ENCODE peak calls at places on chromosomes 3 and 15, in seven cellular contexts. One of them, this sample, is unnamed.

GRCh38 chr3:183774631-183775030 is 50.7 kb downstream of the MAP6D1 start:
- DNase-seq in Peyer's patch: no peak
- DNase-seq in spleen: no peak
- DNase-seq in HCT116: no peak
- DNase-seq in lower leg skin: no peak
- DNase-seq in A549: no peak
- DNase-seq in esophagus squamous epithelium: no peak
- DNase-seq in this sample: no peak

GRCh38 chr3:150887031-150887430 is 18.2 kb downstream of the MINDY4B start:
- DNase-seq in Peyer's patch: no peak
- DNase-seq in A549: no peak
- DNase-seq in esophagus squamous epithelium: no peak
- DNase-seq in HCT116: no peak
- DNase-seq in spleen: no peak
- DNase-seq in lower leg skin: no peak
- DNase-seq in this sample: no peak

GRCh38 chr3:127015282-127016042 is 32.5 kb downstream of the PLXNA1 start:
- DNase-seq in Peyer's patch: no peak
- DNase-seq in HCT116: no peak
- DNase-seq in spleen: no peak
- DNase-seq in esophagus squamous epithelium: no peak
- DNase-seq in A549: no peak
- DNase-seq in lower leg skin: no peak
- DNase-seq in this sample: no peak

GRCh38 chr15:40084657-40085056 is 24.0 kb downstream of the BMF start:
- DNase-seq in Peyer's patch: no peak
- DNase-seq in spleen: peak; percentile 40
- DNase-seq in A549: no peak
- DNase-seq in lower leg skin: no peak
- DNase-seq in HCT116: no peak
- DNase-seq in esophagus squamous epithelium: no peak
- DNase-seq in this sample: no peak

GRCh38 chr3:150158974-150159625 is 188.4 kb upstream of the PFN2 start:
- DNase-seq in HCT116: no peak
- DNase-seq in esophagus squamous epithelium: no peak
- DNase-seq in spleen: no peak
- DNase-seq in Peyer's patch: no peak
- DNase-seq in lower leg skin: no peak
- DNase-seq in A549: no peak
- DNase-seq in this sample: no peak

GRCh38 chr15:79450648-79451047 is 18.5 kb downstream of the MINAR1 start:
- DNase-seq in esophagus squamous epithelium: no peak
- DNase-seq in spleen: no peak
- DNase-seq in lower leg skin: no peak
- DNase-seq in Peyer's patch: no peak
- DNase-seq in HCT116: no peak
- DNase-seq in A549: no peak
- DNase-seq in this sample: no peak

GRCh38 chr3:124248471-124249028 is 256.6 kb upstream of the ROPN1 start:
- DNase-seq in spleen: peak; percentile 78
- DNase-seq in HCT116: no peak
- DNase-seq in A549: peak; percentile 28
- DNase-seq in esophagus squamous epithelium: no peak
- DNase-seq in Peyer's patch: peak; percentile 85
- DNase-seq in lower leg skin: no peak
- DNase-seq in this sample: no peak

GRCh38 chr3:183285828-183286457 is 32.9 kb downstream of the B3GNT5 start:
- DNase-seq in A549: peak; percentile 93
- DNase-seq in Peyer's patch: peak; percentile 95
- DNase-seq in HCT116: peak; percentile 92
- DNase-seq in spleen: peak; percentile 92
- DNase-seq in esophagus squamous epithelium: peak; percentile 34
- DNase-seq in lower leg skin: peak; percentile 96
- DNase-seq in this sample: peak; percentile 83

GRCh38 chr3:98326945-98327344 is 26.7 kb upstream of the OR5K4 start:
- DNase-seq in lower leg skin: no peak
- DNase-seq in HCT116: no peak
- DNase-seq in esophagus squamous epithelium: no peak
- DNase-seq in A549: no peak
- DNase-seq in spleen: no peak
- DNase-seq in Peyer's patch: no peak
- DNase-seq in this sample: no peak

GRCh38 chr15:64162478-64162868 is 349 bp downstream of the PPIB start:
- DNase-seq in lower leg skin: no peak
- DNase-seq in esophagus squamous epithelium: no peak
- DNase-seq in Peyer's patch: no peak
- DNase-seq in HCT116: no peak
- DNase-seq in A549: peak; percentile 46
- DNase-seq in spleen: no peak
- DNase-seq in this sample: no peak

GRCh38 chr3:43001094-43001553 is 22.0 kb downstream of the GASK1A start:
- DNase-seq in spleen: no peak
- DNase-seq in A549: no peak
- DNase-seq in esophagus squamous epithelium: no peak
- DNase-seq in HCT116: no peak
- DNase-seq in Peyer's patch: peak; percentile 75
- DNase-seq in lower leg skin: peak; percentile 90
- DNase-seq in this sample: peak; percentile 65

GRCh38 chr15:95129589-95129988 is 898.2 kb downstream of the MCTP2 start:
- DNase-seq in A549: no peak
- DNase-seq in Peyer's patch: no peak
- DNase-seq in lower leg skin: no peak
- DNase-seq in spleen: no peak
- DNase-seq in HCT116: no peak
- DNase-seq in esophagus squamous epithelium: no peak
- DNase-seq in this sample: no peak

GRCh38 chr3:22858486-22858885 is 344.6 kb upstream of the UBE2E2 start:
- DNase-seq in HCT116: no peak
- DNase-seq in lower leg skin: no peak
- DNase-seq in A549: no peak
- DNase-seq in esophagus squamous epithelium: no peak
- DNase-seq in spleen: no peak
- DNase-seq in Peyer's patch: no peak
- DNase-seq in this sample: no peak

GRCh38 chr3:102457644-102458043 is 22.8 kb downstream of the ZPLD1 start:
- DNase-seq in Peyer's patch: no peak
- DNase-seq in esophagus squamous epithelium: no peak
- DNase-seq in HCT116: no peak
- DNase-seq in lower leg skin: no peak
- DNase-seq in A549: no peak
- DNase-seq in spleen: no peak
- DNase-seq in this sample: no peak

GRCh38 chr3:140699516-140700231 is 21.8 kb downstream of the TRIM42 start:
- DNase-seq in lower leg skin: no peak
- DNase-seq in Peyer's patch: no peak
- DNase-seq in spleen: no peak
- DNase-seq in HCT116: no peak
- DNase-seq in esophagus squamous epithelium: no peak
- DNase-seq in A549: no peak
- DNase-seq in this sample: no peak

GRCh38 chr3:172522871-172523818 is at the start of gene TNFSF10:
- DNase-seq in esophagus squamous epithelium: peak; percentile 24
- DNase-seq in lower leg skin: peak; percentile 90
- DNase-seq in Peyer's patch: peak; percentile 93
- DNase-seq in spleen: peak; percentile 91
- DNase-seq in HCT116: no peak
- DNase-seq in A549: no peak
- DNase-seq in this sample: peak; percentile 87
- TF ChIP-seq POLR2A in esophagus squamous epithelium: peak; percentile 91
- TF ChIP-seq POLR2A in lower leg skin: peak; percentile 4
- TF ChIP-seq POLR2A in Peyer's patch: peak; percentile 98
- TF ChIP-seq POLR2A in spleen: peak; percentile 91
- TF ChIP-seq POLR2A in HCT116: no peak
- TF ChIP-seq POLR2A in A549: no peak
- TF ChIP-seq POLR2A in this sample: peak; percentile 84

DNA sequence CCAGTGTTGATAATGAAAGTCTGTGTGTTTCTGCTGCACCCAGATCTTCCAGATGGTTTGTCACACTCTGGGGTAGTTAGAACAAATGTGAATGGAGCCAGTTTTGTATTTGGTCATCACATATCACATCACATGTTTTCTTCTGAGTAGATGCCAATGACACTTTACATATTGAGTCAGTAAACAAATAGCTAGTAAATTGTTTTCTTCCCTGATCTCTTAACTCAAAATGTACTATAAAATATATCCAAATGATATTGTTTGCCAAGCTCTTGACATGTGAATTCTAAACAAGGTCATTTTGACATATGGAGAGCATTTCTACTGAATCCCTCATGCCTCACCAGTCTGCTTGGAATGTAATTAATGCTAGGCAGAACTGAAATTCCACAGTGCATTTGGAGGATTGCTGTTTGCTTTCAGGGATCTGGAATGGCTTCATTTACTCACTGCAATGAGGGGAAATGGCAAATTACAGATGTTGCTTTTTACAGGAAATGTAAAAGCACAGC is 45.0 kb downstream of the PDHB start:
- DNase-seq in esophagus squamous epithelium: no peak
- DNase-seq in A549: no peak
- DNase-seq in spleen: no peak
- DNase-seq in HCT116: no peak
- DNase-seq in Peyer's patch: no peak
- DNase-seq in lower leg skin: no peak
- DNase-seq in this sample: no peak
- H3K4me3 ChIP-seq in esophagus squamous epithelium: no peak overlapping the region
- H3K4me3 ChIP-seq in A549: no peak overlapping the region
- H3K4me3 ChIP-seq in spleen: no peak overlapping the region
- H3K4me3 ChIP-seq in HCT116: no peak overlapping the region
- H3K4me3 ChIP-seq in Peyer's patch: no peak overlapping the region
- H3K4me3 ChIP-seq in lower leg skin: no peak overlapping the region
- H3K4me3 ChIP-seq in this sample: no peak overlapping the region

DNA sequence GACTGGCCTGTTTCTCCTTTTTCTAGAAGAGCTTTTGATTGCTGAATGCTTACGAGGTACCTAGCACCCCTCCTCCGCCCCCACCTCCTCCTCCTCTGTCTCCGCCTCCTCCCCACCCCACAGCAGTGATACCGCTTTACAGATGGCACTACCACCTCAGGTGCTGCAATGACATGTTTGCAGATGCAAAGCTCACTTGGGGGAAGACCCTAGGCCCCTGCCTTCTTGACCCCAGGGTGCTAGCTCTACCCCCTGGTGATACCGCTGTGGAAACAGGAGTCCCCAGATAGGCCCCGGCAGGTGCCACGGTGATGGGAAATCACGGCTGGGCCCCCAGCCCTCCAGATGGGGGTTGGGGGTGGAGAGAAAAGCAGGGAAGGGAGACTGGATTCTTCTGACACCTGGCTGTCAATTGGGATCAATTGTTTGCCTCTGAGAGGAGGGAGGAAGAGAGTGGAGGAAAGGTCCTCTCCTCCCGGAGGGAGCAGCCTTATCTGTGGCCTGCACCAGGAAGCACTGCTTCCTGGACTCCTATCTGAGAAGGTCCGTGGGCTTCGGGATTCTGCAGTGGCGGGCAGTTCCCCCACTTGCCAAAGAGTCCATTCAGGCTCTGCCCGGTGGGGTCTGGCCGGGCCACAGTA is 37.6 kb downstream of the DNASE1L3 start:
- DNase-seq in HCT116: no peak
- DNase-seq in lower leg skin: no peak
- DNase-seq in Peyer's patch: no peak
- DNase-seq in esophagus squamous epithelium: no peak
- DNase-seq in spleen: no peak
- DNase-seq in A549: no peak
- DNase-seq in this sample: no peak
- TF ChIP-seq POLR2A in HCT116: no peak
- TF ChIP-seq POLR2A in lower leg skin: no peak
- TF ChIP-seq POLR2A in Peyer's patch: no peak
- TF ChIP-seq POLR2A in esophagus squamous epithelium: no peak
- TF ChIP-seq POLR2A in spleen: no peak
- TF ChIP-seq POLR2A in A549: no peak
- TF ChIP-seq POLR2A in this sample: no peak

GRCh38 chr3:69385033-69385722 is 710 bp downstream of the FRMD4B start:
- DNase-seq in lower leg skin: no peak
- DNase-seq in spleen: no peak
- DNase-seq in esophagus squamous epithelium: no peak
- DNase-seq in Peyer's patch: no peak
- DNase-seq in A549: no peak
- DNase-seq in HCT116: no peak
- DNase-seq in this sample: no peak
- H3K4me3 ChIP-seq in lower leg skin: peak overlapping the region; percentile 11
- H3K4me3 ChIP-seq in spleen: peak overlapping the region; percentile 43
- H3K4me3 ChIP-seq in esophagus squamous epithelium: peak overlapping the region; percentile 62
- H3K4me3 ChIP-seq in Peyer's patch: peak overlapping the region; percentile 44
- H3K4me3 ChIP-seq in A549: peak overlapping the region; percentile 38
- H3K4me3 ChIP-seq in HCT116: no peak overlapping the region
- H3K4me3 ChIP-seq in this sample: peak overlapping the region; percentile 34

GRCh38 chr3:179172546-179172945 is 24.4 kb downstream of the PIK3CA start:
- DNase-seq in Peyer's patch: no peak
- DNase-seq in A549: no peak
- DNase-seq in spleen: no peak
- DNase-seq in lower leg skin: no peak
- DNase-seq in HCT116: no peak
- DNase-seq in esophagus squamous epithelium: no peak
- DNase-seq in this sample: no peak
- TF ChIP-seq POLR2A in Peyer's patch: no peak
- TF ChIP-seq POLR2A in A549: no peak
- TF ChIP-seq POLR2A in spleen: no peak
- TF ChIP-seq POLR2A in lower leg skin: no peak
- TF ChIP-seq POLR2A in HCT116: no peak
- TF ChIP-seq POLR2A in esophagus squamous epithelium: no peak
- TF ChIP-seq POLR2A in this sample: no peak

GRCh38 chr3:89114841-89115223 is 7.4 kb downstream of the EPHA3 start:
- DNase-seq in spleen: no peak
- DNase-seq in lower leg skin: no peak
- DNase-seq in A549: no peak
- DNase-seq in HCT116: no peak
- DNase-seq in Peyer's patch: no peak
- DNase-seq in esophagus squamous epithelium: no peak
- DNase-seq in this sample: no peak
- H3K4me3 ChIP-seq in spleen: peak overlapping the region; percentile 29
- H3K4me3 ChIP-seq in lower leg skin: no peak overlapping the region
- H3K4me3 ChIP-seq in A549: peak overlapping the region; percentile 38
- H3K4me3 ChIP-seq in HCT116: no peak overlapping the region
- H3K4me3 ChIP-seq in Peyer's patch: peak overlapping the region; percentile 28
- H3K4me3 ChIP-seq in esophagus squamous epithelium: peak overlapping the region; percentile 50
- H3K4me3 ChIP-seq in this sample: peak overlapping the region; percentile 34

This sample was measured in prostate gland.